ENCODE peak calls at places on chromosomes 6 and 20, in four cellular contexts. K, F, I and O are unnamed samples. For H3K4me1 and H3K9me3, the result is how much of the 10 kb centered on the place peaks cover.

GRCh38 chr6:26195924-26196845 is 109.0 kb downstream of the HFE start:
- DNase-seq in I (peak), F (no peak), K (no peak), O (peak)

GRCh38 chr20:64156136-64156885 is 7.9 kb upstream of the MYT1 start:
- DNase-seq in K (no peak), I (no peak), F (no peak), O (peak)

GRCh38 chr20:41078329-41078728 is 49.7 kb downstream of the TOP1 start:
- DNase-seq in I (peak), F (no peak), K (no peak), O (peak)

GRCh38 chr6:75023634-75024033 is 182.2 kb downstream of the COL12A1 start:
- DNase-seq in K (no peak), I (no peak), F (no peak), O (no peak)

GRCh38 chr6:137495652-137496391 is 1.6 kb upstream of the OLIG3 start:
- DNase-seq in I (no peak), F (peak), K (peak), O (peak)

GRCh38 chr6:73204252-73204651 is 21.0 kb downstream of the KHDC1L start:
- DNase-seq in K (no peak), F (no peak), I (no peak), O (no peak)

GRCh38 chr20:41141153-41141815 is 3.9 kb downstream of the PLCG1 start:
- DNase-seq in F (no peak), K (no peak), I (peak), O (no peak)

GRCh38 chr6:118896339-118897136 is 2.6 kb downstream of the ASF1A start:
- DNase-seq in K (no peak), F (no peak), I (peak), O (no peak)

GRCh38 chr6:90285611-90286381 is 10.8 kb downstream of the BACH2 start:
- DNase-seq in F (no peak), K (peak), I (peak), O (peak)

GRCh38 chr20:57089701-57090144 is 176.7 kb downstream of the BMP7 start:
- DNase-seq in F (peak), I (peak), K (peak), O (peak)

GRCh38 chr6:6619415-6619814 is 30.9 kb downstream of the LY86 start:
- DNase-seq in K (no peak), F (no peak), I (no peak), O (no peak)

GRCh38 chr20:52998268-52998667 is 26.1 kb downstream of the TSHZ2 start:
- DNase-seq in F (no peak), I (no peak), K (no peak), O (no peak)

GRCh38 chr20:5714261-5715041 is 35.8 kb upstream of the SHLD1 start:
- DNase-seq in K (peak), F (no peak), I (peak), O (peak)

GRCh38 chr6:88008821-88009220 is 38.8 kb upstream of the SPACA1 start:
- DNase-seq in K (no peak), F (no peak), I (no peak), O (no peak)

GRCh38 chr6:113856571-113857564 is at the start of gene MARCKS:
- DNase-seq in K (peak), F (peak), I (peak), O (peak)

GRCh38 chr6:16649241-16649640 is 112.0 kb downstream of the ATXN1 start:
- DNase-seq in I (no peak), K (no peak), F (no peak), O (no peak)

GRCh38 chr6:83096791-83097190 is 29.3 kb downstream of the DOP1A start:
- DNase-seq in I (no peak), K (no peak), F (no peak), O (no peak)

GRCh38 chr20:57878803-57879424 is 169.1 kb upstream of the PMEPA1 start:
- DNase-seq in F (peak), I (no peak), K (no peak), O (no peak)

GRCh38 chr20:35004051-35004725 is 48.5 kb downstream of the MYH7B start:
- DNase-seq in K (no peak), F (no peak), I (no peak), O (no peak)

GRCh38 chr6:116229287-116229913 is 24.5 kb downstream of the TSPYL4 start:
- DNase-seq in F (peak), K (peak), I (no peak), O (peak)

GRCh38 chr6:147274012-147274411 is 69.8 kb downstream of the STXBP5 start:
- DNase-seq in I (no peak), F (no peak), K (no peak), O (no peak)

GRCh38 chr6:34813028-34813742 is 21.3 kb downstream of the BLTP3A start:
- DNase-seq in F (no peak), I (no peak), K (no peak), O (no peak)

GRCh38 chr20:2382833-2383232 is 2.1 kb downstream of the TGM6 start:
- DNase-seq in K (no peak), F (no peak), I (no peak), O (no peak)

GRCh38 chr6:158796353-158796752 is 22.8 kb downstream of the EZR start:
- DNase-seq in K (no peak), I (no peak), F (no peak), O (no peak)
- H3K4me1 ChIP-seq in K (under half), I (half or more), F (under half), O (under half)

GRCh38 chr20:61884571-61885389 is 180.9 kb downstream of the TAF4 start:
- DNase-seq in K (no peak), I (peak), F (no peak), O (no peak)
- H3K9me3 ChIP-seq in K (under half), I (under half), F (under half), O (under half)

GRCh38 chr6:121522771-121523386 is 87.4 kb downstream of the GJA1 start:
- DNase-seq in F (no peak), K (no peak), I (no peak), O (no peak)
- H3K4me2 ChIP-seq in F (no peak), K (no peak), I (no peak), O (no peak)

GRCh38 chr20:51004305-51004727 is 18.6 kb downstream of the KCNG1 start:
- DNase-seq in K (no peak), I (no peak), F (no peak), O (no peak)
- H3K4me1 ChIP-seq in K (under half), I (under half), F (under half), O (under half)